ENCODE peak calls at places on chromosome 13, in eight cellular contexts. Z is uterus, J is heart left ventricle, D is HCT116, S is right lobe of liver, V is HepG2, L is IMR-90, M is Peyer's patch. G is an unnamed sample. For H3K36me3 and H3K4me1, the result is how much of the 10 kb centered on the place peaks cover.

GRCh38 chr13:90746230-90746629 is 601.3 kb upstream of the MIR17HG start:
- DNase-seq in Z (no peak), J (no peak), D (no peak), S (no peak), V (no peak), L (no peak), M (no peak), G (no peak)

GRCh38 chr13:98083507-98083906 is 59.4 kb upstream of the FARP1 start:
- DNase-seq in Z (no peak), J (no peak), D (no peak), S (no peak), V (no peak), L (peak), M (no peak), G (no peak)

GRCh38 chr13:102773441-102774209 is at the start of gene TEX30:
- DNase-seq in Z (peak), J (peak), D (peak), S (peak), V (no peak), L (peak), M (peak), G (peak)

GRCh38 chr13:36357692-36358091 is 11.5 kb upstream of the SPART start:
- DNase-seq in Z (peak), J (no peak), D (no peak), S (no peak), V (no peak), L (no peak), M (no peak), G (no peak)

GRCh38 chr13:29954082-29955043 is 103.9 kb upstream of the UBL3 start:
- DNase-seq in Z (no peak), J (no peak), D (no peak), S (no peak), V (no peak), L (no peak), M (peak), G (no peak)

GRCh38 chr13:27979765-27980279 is 8.7 kb downstream of the URAD start:
- DNase-seq in Z (no peak), J (no peak), D (no peak), S (no peak), V (no peak), L (no peak), M (peak), G (no peak)

GRCh38 chr13:37129867-37130266 is 24.4 kb upstream of the CSNK1A1L start:
- DNase-seq in Z (no peak), J (no peak), D (no peak), S (no peak), V (no peak), L (no peak), M (no peak), G (no peak)

GRCh38 chr13:112428704-112429103 is 52.5 kb downstream of the SPACA7 start:
- DNase-seq in Z (no peak), J (no peak), D (no peak), S (no peak), V (no peak), L (no peak), M (no peak), G (no peak)

GRCh38 chr13:83340170-83340569 is 542.1 kb downstream of the SLITRK1 start:
- DNase-seq in Z (no peak), J (no peak), D (no peak), S (no peak), V (no peak), L (no peak), M (no peak), G (no peak)

GRCh38 chr13:39415403-39415802 is 187.6 kb downstream of the LHFPL6 start:
- DNase-seq in Z (peak), J (peak), D (peak), S (no peak), V (no peak), L (peak), M (no peak), G (no peak)

GRCh38 chr13:66399873-66400272 is 830.3 kb downstream of the PCDH9 start:
- DNase-seq in Z (no peak), J (no peak), D (no peak), S (no peak), V (no peak), L (no peak), M (no peak), G (no peak)

GRCh38 chr13:44433863-44434262 is 60.2 kb downstream of the SERP2 start:
- DNase-seq in Z (no peak), J (no peak), D (no peak), S (no peak), V (no peak), L (no peak), M (no peak), G (no peak)

GRCh38 chr13:44437356-44438233 is 64.0 kb downstream of the SERP2 start:
- DNase-seq in Z (no peak), J (no peak), D (no peak), S (no peak), V (peak), L (peak), M (no peak), G (no peak)

GRCh38 chr13:44434441-44435141 is 61.0 kb downstream of the SERP2 start:
- DNase-seq in Z (no peak), J (no peak), D (no peak), S (no peak), V (no peak), L (no peak), M (no peak), G (no peak)

GRCh38 chr13:44436589-44437337 is 63.1 kb downstream of the SERP2 start:
- DNase-seq in Z (peak), J (peak), D (peak), S (peak), V (peak), L (peak), M (peak), G (peak)

DNA sequence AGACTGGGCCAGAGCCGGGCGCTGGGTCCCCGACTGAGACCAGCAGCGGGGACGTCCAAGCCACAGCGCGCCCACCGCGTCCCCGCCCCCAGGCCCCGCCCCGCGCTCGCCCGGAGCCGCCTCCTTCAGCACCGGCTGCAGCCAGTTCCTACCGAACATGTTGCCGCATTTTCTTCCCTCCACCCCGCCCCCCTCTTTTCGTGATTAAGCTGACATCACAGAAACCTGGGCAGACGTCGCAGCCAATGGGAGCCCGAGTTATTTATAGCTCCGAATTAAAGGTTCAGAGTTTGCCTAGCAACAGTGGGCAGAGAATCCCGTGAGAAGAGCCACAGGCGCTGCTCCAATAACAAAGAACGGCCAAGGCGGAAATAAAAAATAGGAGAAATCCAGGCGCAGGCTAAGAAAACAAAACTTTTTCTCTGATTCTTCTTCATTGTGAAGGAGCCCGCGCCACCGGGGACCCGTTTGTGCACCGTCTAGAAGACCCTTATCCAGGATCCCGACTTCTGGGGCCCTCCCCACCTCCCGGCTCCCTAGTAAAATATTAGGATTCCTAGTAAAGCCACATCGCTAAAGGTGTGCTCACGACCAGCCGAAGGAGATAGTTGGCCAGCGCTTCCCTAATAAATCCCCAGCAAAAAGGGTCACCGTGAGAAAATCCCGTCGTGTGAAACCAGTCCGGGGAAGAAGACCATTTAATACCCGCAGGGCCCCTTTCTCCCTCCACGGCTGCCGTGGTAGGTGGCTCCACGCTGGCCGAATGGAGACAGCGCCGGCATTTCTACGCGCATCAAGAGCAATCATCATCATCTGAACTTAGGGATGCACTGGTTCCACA is 61.7 kb downstream of the SERP2 start:
- DNase-seq in Z (peak), J (peak), D (peak), S (peak), V (peak), L (peak), M (peak), G (peak)
- TF ChIP-seq POLR2A in Z (peak), J (peak), D (peak), S (peak), V (peak), L (peak), M (peak), G (no peak)

GRCh38 chr13:100662470-100663211 is 12.0 kb downstream of the TMTC4 start:
- DNase-seq in Z (no peak), J (no peak), D (no peak), S (no peak), V (peak), L (no peak), M (no peak), G (no peak)
- H3K36me3 ChIP-seq in Z (under half), J (half or more), D (under half), S (under half), V (under half), L (under half), M (under half), G (half or more)

GRCh38 chr13:79228972-79229371 is 177.1 kb downstream of the RBM26 start:
- DNase-seq in Z (no peak), J (no peak), D (no peak), S (no peak), V (no peak), L (no peak), M (no peak), G (peak)
- H3K4me1 ChIP-seq in Z (under half), J (under half), D (under half), S (under half), V (under half), L (under half), M (under half), G (under half)

GRCh38 chr13:111177803-111178389 is 62.8 kb downstream of the ARHGEF7 start:
- DNase-seq in Z (no peak), J (peak), D (no peak), S (no peak), V (no peak), L (peak), M (no peak), G (no peak)

GRCh38 chr13:111176421-111176820 is 61.3 kb downstream of the ARHGEF7 start:
- DNase-seq in Z (no peak), J (no peak), D (no peak), S (no peak), V (no peak), L (no peak), M (no peak), G (no peak)

GRCh38 chr13:111178417-111178816 is 63.3 kb downstream of the ARHGEF7 start:
- DNase-seq in Z (no peak), J (no peak), D (no peak), S (no peak), V (no peak), L (no peak), M (no peak), G (no peak)

GRCh38 chr13:111175948-111176347 is 60.8 kb downstream of the ARHGEF7 start:
- DNase-seq in Z (no peak), J (no peak), D (no peak), S (no peak), V (no peak), L (no peak), M (no peak), G (no peak)

DNA sequence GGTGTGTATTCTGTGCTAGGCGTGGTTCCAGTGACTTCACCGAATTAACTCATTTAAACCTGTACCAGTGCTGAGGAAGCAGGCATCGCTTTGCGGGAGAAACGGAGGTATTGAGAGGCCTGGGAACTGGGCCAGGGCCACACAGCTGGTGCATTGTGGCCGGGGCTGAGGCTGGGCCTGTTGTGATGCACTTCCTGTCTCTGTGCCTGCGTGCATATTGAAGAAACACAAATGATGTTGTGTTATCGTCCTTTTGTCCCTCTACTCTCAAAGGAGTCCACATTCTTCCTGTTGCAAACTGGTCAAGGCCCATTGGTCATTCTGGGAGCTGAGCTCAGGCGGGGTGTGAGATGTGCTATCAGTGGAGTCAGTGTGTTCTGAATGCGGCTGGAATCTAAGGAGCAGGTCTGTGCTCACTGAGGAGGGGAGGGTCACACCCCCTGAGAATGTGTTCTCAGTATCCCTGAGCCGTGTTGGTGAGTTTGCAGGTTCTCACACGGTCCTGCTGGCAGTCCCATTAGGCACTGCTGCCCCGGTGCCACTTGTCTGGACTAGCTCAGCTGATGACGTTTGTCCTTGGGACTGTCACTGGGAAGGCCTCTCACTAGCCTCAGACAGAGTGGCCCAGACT is 62.1 kb downstream of the ARHGEF7 start:
- DNase-seq in Z (no peak), J (peak), D (no peak), S (no peak), V (no peak), L (peak), M (peak), G (peak)
- TF ChIP-seq POLR2A in Z (no peak), J (no peak), D (no peak), S (no peak), V (no peak), L (no peak), M (no peak), G (no peak)

GRCh38 chr13:110907951-110908898 is 6.6 kb downstream of the ANKRD10 start:
- DNase-seq in Z (no peak), J (no peak), D (peak), S (no peak), V (peak), L (peak), M (peak), G (peak)
- H3K36me3 ChIP-seq in Z (under half), J (half or more), D (half or more), S (under half), V (under half), L (under half), M (under half), G (under half)

GRCh38 chr13:109152311-109152820 is 523.0 kb downstream of the MYO16 start:
- DNase-seq in Z (no peak), J (no peak), D (no peak), S (no peak), V (no peak), L (no peak), M (no peak), G (no peak)

GRCh38 chr13:109154146-109154545 is 524.7 kb downstream of the MYO16 start:
- DNase-seq in Z (no peak), J (no peak), D (no peak), S (no peak), V (peak), L (no peak), M (no peak), G (no peak)

GRCh38 chr13:109151696-109152095 is 522.3 kb downstream of the MYO16 start:
- DNase-seq in Z (no peak), J (no peak), D (no peak), S (no peak), V (no peak), L (no peak), M (no peak), G (no peak)

GRCh38 chr13:109154546-109154945 is 525.1 kb downstream of the MYO16 start:
- DNase-seq in Z (no peak), J (no peak), D (no peak), S (no peak), V (no peak), L (no peak), M (no peak), G (no peak)

GRCh38 chr13:109152941-109153340 is 523.5 kb downstream of the MYO16 start:
- DNase-seq in Z (no peak), J (no peak), D (no peak), S (no peak), V (no peak), L (no peak), M (no peak), G (no peak)
- H3K4me1 ChIP-seq in Z (under half), J (under half), D (half or more), S (under half), V (under half), L (under half), M (under half), G (under half)

GRCh38 chr13:51451467-51452390 is 1.1 kb downstream of the INTS6 start:
- DNase-seq in Z (peak), J (peak), D (peak), S (peak), V (peak), L (peak), M (peak), G (peak)
- TF ChIP-seq POLR2A in Z (peak), J (peak), D (no peak), S (peak), V (peak), L (peak), M (peak), G (no peak)

GRCh38 chr13:114268344-114269280 is 12.8 kb upstream of the UPF3A start:
- DNase-seq in Z (no peak), J (no peak), D (no peak), S (no peak), V (no peak), L (no peak), M (no peak), G (no peak)

GRCh38 chr13:114275309-114275708 is 6.1 kb upstream of the UPF3A start:
- DNase-seq in Z (no peak), J (no peak), D (no peak), S (no peak), V (no peak), L (no peak), M (no peak), G (no peak)

GRCh38 chr13:114269281-114269770 is 12.1 kb upstream of the UPF3A start:
- DNase-seq in Z (no peak), J (no peak), D (no peak), S (no peak), V (no peak), L (no peak), M (no peak), G (no peak)

GRCh38 chr13:114272977-114273376 is 8.4 kb upstream of the UPF3A start:
- DNase-seq in Z (no peak), J (no peak), D (no peak), S (no peak), V (no peak), L (no peak), M (no peak), G (no peak)
- H3K36me3 ChIP-seq in Z (under half), J (half or more), D (under half), S (under half), V (under half), L (under half), M (under half), G (half or more)

DNA sequence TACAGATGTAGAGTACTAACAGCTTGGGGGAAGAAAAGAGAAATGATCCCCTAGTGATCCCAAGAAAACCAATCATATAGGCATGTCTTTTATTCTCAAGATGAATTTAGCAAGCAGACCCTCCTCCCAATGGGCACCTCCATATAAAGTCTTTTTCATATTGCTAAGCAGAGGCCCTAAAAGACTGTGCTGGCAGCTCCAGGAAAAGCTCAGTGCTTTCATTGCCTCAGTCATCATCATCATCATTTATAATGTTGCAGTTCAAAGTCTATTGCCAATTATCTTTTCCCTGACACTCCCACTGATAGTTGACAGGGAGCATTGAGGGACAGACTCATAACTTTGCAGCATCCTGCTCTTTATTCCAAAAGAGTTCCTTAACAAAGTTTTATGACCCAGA is 13.0 kb downstream of the GPR183 start:
- DNase-seq in Z (no peak), J (no peak), D (no peak), S (no peak), V (no peak), L (no peak), M (no peak), G (no peak)
- H3K4me1 ChIP-seq in Z (under half), J (under half), D (under half), S (under half), V (under half), L (under half), M (under half), G (under half)

G was measured in stomach.